ENCODE peak calls at places on chromosomes 7 and 10, in four cellular contexts. V is osteocyte; I is dorsolateral prefrontal cortex; L is CD8-positive, alpha-beta T cell. Q is an unnamed sample.

GRCh38 chr10:26214538-26215461 is 1.8 kb upstream of the GAD2 start:
- DNase-seq in L (no peak), V (no peak), I (no peak), Q (no peak)

GRCh38 chr7:114985316-114985715 is 63.4 kb downstream of the MDFIC start:
- DNase-seq in L (no peak), V (no peak), I (no peak), Q (no peak)

GRCh38 chr10:29535012-29535777 is 99.6 kb downstream of the SVIL start:
- DNase-seq in L (no peak), I (peak; percentile 68), V (peak; percentile 88), Q (no peak)

GRCh38 chr7:94422136-94422535 is 27.4 kb downstream of the COL1A2 start:
- DNase-seq in V (no peak), L (no peak), I (no peak), Q (no peak)

GRCh38 chr7:139043823-139044812 is 8.3 kb upstream of the ZC3HAV1L start:
- DNase-seq in V (no peak), L (peak; percentile 73), I (no peak), Q (no peak)

GRCh38 chr7:79272066-79272669 is 181.3 kb downstream of the MAGI2 start:
- DNase-seq in I (no peak), V (no peak), L (no peak), Q (no peak)

GRCh38 chr10:34960983-34961382 is 129.2 kb downstream of the CUL2 start:
- DNase-seq in L (no peak), I (no peak), V (no peak), Q (no peak)

GRCh38 chr7:149860821-149861727 is 12.7 kb upstream of the ATP6V0E2 start:
- DNase-seq in L (peak; percentile 28), V (no peak), I (no peak), Q (no peak)

GRCh38 chr7:127447326-127447945 is 54.9 kb upstream of the ZNF800 start:
- DNase-seq in I (no peak), L (peak; percentile 48), V (no peak), Q (no peak)

GRCh38 chr10:12902959-12903358 is 98.6 kb downstream of the CCDC3 start:
- DNase-seq in L (no peak), I (no peak), V (no peak), Q (no peak)

GRCh38 chr7:81482600-81483186 is 287.2 kb downstream of the HGF start:
- DNase-seq in I (no peak), V (no peak), L (no peak), Q (no peak)

GRCh38 chr7:56009695-56010094 is 41.5 kb downstream of the PSPH start:
- DNase-seq in L (no peak), V (no peak), I (peak; percentile 72), Q (no peak)

GRCh38 chr7:73899731-73900142 is 38.8 kb downstream of the TMEM270 start:
- DNase-seq in I (no peak), V (peak; percentile 88), L (no peak), Q (no peak)

GRCh38 chr10:61987951-61988379 is 86.5 kb downstream of the ARID5B start:
- DNase-seq in L (no peak), V (no peak), I (no peak), Q (no peak)

GRCh38 chr10:5615263-5615820 is 51.1 kb downstream of the ASB13 start:
- DNase-seq in I (no peak), V (no peak), L (no peak), Q (no peak)

GRCh38 chr10:8054243-8054497 is 318 bp upstream of the GATA3 start:
- DNase-seq in I (no peak), L (no peak), V (no peak), Q (no peak)

GRCh38 chr10:126243976-126244375 is 144.3 kb downstream of the ADAM12 start:
- DNase-seq in L (no peak), I (no peak), V (no peak), Q (no peak)

GRCh38 chr7:2639994-2640830 is 8.4 kb downstream of the TTYH3 start:
- DNase-seq in I (no peak), V (no peak), L (no peak), Q (no peak)

GRCh38 chr7:79453558-79454324 is at the start of gene MAGI2:
- DNase-seq in L (peak; percentile 14), V (peak; percentile 95), I (peak; percentile 95), Q (peak; percentile 87)

GRCh38 chr7:98232276-98232585 is 19.8 kb downstream of the TECPR1 start:
- DNase-seq in V (no peak), I (no peak), L (no peak), Q (no peak)

GRCh38 chr7:132078891-132079735 is 497.2 kb downstream of the PLXNA4 start:
- DNase-seq in V (no peak), I (peak; percentile 5), L (no peak), Q (no peak)
- TF ChIP-seq CTCF in V (no peak), I (no peak), L (no peak), Q (no peak)

DNA sequence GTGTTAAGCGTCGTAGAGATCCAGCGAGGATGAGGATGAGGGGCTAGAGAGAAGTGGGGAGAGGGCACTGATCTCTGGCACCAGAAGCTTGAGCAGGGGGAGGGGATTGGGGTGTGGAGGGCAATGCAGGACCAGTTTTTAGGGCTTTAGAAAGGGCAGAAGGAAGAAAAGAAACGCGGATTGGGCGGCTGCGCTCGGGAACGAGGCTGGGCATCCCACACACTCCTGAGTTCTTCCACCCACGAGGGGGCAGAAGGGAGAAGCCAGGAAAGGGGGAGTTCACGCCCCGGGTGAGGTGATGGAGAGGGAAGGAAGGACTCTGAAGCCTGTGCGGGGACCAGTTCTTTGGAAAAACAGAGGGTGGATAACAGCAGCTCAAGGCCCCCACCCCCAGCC is 6.1 kb upstream of the VGF start:
- DNase-seq in I (no peak), L (no peak), V (no peak), Q (no peak)
- TF ChIP-seq CTCF in I (no peak), L (no peak), V (peak; percentile 30), Q (peak; percentile 34)

DNA sequence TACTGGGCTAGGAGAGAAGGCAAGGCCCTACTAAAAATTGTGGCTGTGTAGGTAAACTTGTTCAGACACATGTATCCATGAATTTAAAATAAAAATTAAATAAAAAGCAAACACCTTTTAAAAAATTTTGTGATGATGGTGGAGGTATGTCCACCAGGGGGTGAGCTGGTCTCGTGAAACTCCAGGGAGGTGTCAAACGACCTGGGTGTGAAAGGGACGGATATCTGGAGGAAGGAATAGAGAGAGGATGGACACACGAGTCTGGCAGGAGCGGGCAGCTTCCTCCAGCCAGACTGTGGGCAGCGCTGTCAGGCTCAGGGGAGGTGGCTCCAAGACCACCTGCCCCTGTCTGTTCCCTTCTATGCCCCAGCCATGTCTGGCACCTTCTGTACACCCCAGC is 34.8 kb upstream of the DMBT1 start:
- DNase-seq in I (no peak), L (no peak), V (no peak), Q (peak; percentile 40)
- TF ChIP-seq CTCF in I (no peak), L (no peak), V (peak; percentile 26), Q (peak; percentile 55)

GRCh38 chr10:70348228-70348850 is 34.1 kb downstream of the LRRC20 start:
- DNase-seq in L (peak; percentile 32), V (no peak), I (no peak), Q (no peak)
- TF ChIP-seq CTCF in L (peak; percentile 39), V (peak; percentile 57), I (no peak), Q (peak; percentile 66)

DNA sequence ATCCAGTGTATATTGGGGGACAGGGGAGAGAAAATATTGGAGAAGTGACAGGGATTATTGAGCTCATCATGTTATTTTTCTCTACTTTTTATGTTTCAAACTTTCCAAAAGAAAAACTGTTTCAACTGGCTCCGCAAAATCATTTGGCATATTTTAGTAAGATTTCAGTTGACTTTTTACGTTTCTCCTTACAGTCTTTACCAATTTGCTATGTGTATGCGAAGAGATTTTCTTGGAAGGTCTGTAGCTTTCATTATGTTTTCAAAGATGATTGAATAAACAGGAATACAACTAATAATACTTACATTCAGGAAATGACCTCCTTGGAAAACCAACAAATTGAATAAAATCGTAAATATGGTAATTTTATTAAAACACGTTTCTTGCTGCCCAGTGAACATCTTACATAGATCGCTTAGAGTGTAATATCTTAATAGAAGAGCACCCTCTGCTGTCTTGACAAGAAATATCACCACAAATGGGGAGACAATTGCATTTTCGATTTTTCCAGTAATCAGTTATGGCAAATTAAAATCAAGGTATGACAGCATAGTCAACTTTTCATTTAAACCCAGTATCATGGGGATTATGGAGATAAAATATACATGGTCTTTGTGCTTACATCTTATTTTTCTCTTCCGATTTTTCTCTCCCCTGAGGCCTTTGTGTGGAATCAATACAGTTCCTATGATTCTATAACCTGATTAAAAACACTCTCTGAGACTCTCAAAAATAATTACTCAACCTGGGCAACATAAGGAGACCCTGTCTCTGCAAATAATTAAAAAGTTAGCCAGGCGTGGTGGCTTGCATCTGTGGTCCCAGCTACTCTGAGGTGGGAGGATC is 43.1 kb downstream of the MBL2 start:
- DNase-seq in L (no peak), I (no peak), V (no peak), Q (no peak)
- TF ChIP-seq CTCF in L (no peak), I (peak; percentile 64), V (peak; percentile 77), Q (peak; percentile 79)

GRCh38 chr7:132654150-132654549 is 77.9 kb upstream of the PLXNA4 start:
- DNase-seq in V (no peak), I (no peak), L (no peak), Q (no peak)
- TF ChIP-seq CTCF in V (peak; percentile 42), I (peak; percentile 18), L (no peak), Q (peak; percentile 70)

GRCh38 chr10:24979685-24980084 is 27.3 kb upstream of the PRTFDC1 start:
- DNase-seq in L (no peak), V (no peak), I (no peak), Q (no peak)

GRCh38 chr10:24969732-24970330 is 17.4 kb upstream of the PRTFDC1 start:
- DNase-seq in L (no peak), V (no peak), I (no peak), Q (no peak)

GRCh38 chr10:24973163-24973562 is 20.8 kb upstream of the PRTFDC1 start:
- DNase-seq in I (no peak), V (no peak), L (no peak), Q (no peak)

GRCh38 chr10:24971374-24971773 is 19.0 kb upstream of the PRTFDC1 start:
- DNase-seq in V (no peak), L (no peak), I (no peak), Q (no peak)

DNA sequence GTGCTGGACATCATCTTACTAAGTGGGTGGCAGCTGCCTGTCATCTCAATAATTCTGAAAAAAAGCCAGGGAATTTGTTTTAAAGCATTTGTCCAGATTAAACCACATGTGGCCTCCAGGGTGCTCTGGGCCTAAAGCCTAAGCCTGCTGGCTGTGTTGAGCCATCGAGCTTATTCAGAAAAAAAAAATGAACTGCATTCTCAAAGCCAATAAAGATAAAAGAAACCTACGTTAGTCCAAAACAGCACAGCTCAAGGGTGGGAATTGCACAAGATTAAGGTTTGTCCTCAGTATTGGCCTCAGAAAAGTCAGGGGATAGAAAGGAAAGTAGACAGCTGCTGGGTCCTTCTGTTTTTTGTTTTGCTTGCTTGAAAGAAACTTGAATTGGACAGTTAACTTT is 22.6 kb upstream of the PRTFDC1 start:
- DNase-seq in L (no peak), I (no peak), V (no peak), Q (no peak)
- TF ChIP-seq CTCF in L (no peak), I (no peak), V (no peak), Q (no peak)